ENCODE peak calls at places on chromosome 15, in nine cellular contexts. One of them, this sample, is unnamed.
A peak's percentile ranks its signal among the peaks of the same experiment; 100 is the strongest.

GRCh38 chr15:79815468-79815867 is 81.3 kb downstream of the MTHFS start:
- DNase-seq in upper lobe of right lung: no peak
- DNase-seq in neural progenitor cell: no peak
- DNase-seq in GM06990: no peak
- DNase-seq in BE2C: no peak
- DNase-seq in lower lobe of right lung: no peak
- DNase-seq in GM12865: no peak
- DNase-seq in hepatocyte: no peak
- DNase-seq in AG09309: no peak
- DNase-seq in this sample: no peak

GRCh38 chr15:40782609-40783227 is 12.9 kb downstream of the C15orf62 start:
- DNase-seq in upper lobe of right lung: peak; percentile 91
- DNase-seq in neural progenitor cell: peak; percentile 79
- DNase-seq in GM06990: peak; percentile 72
- DNase-seq in BE2C: peak; percentile 86
- DNase-seq in lower lobe of right lung: peak; percentile 85
- DNase-seq in GM12865: peak; percentile 86
- DNase-seq in hepatocyte: peak; percentile 86
- DNase-seq in AG09309: no peak
- DNase-seq in this sample: peak; percentile 87

GRCh38 chr15:90749754-90750153 is 32.6 kb downstream of the BLM start:
- DNase-seq in upper lobe of right lung: no peak
- DNase-seq in neural progenitor cell: no peak
- DNase-seq in GM06990: peak; percentile 36
- DNase-seq in BE2C: no peak
- DNase-seq in lower lobe of right lung: no peak
- DNase-seq in GM12865: peak; percentile 48
- DNase-seq in hepatocyte: no peak
- DNase-seq in AG09309: no peak
- DNase-seq in this sample: peak; percentile 18

GRCh38 chr15:74399511-74400312 is 32.3 kb upstream of the CYP11A1 start:
- DNase-seq in upper lobe of right lung: no peak
- DNase-seq in neural progenitor cell: no peak
- DNase-seq in GM06990: peak; percentile 80
- DNase-seq in BE2C: no peak
- DNase-seq in lower lobe of right lung: no peak
- DNase-seq in GM12865: peak; percentile 89
- DNase-seq in hepatocyte: no peak
- DNase-seq in AG09309: no peak
- DNase-seq in this sample: peak; percentile 89

GRCh38 chr15:63672775-63673174 is 75.6 kb downstream of the FBXL22 start:
- DNase-seq in upper lobe of right lung: no peak
- DNase-seq in neural progenitor cell: no peak
- DNase-seq in GM06990: no peak
- DNase-seq in BE2C: no peak
- DNase-seq in lower lobe of right lung: no peak
- DNase-seq in GM12865: no peak
- DNase-seq in hepatocyte: no peak
- DNase-seq in AG09309: no peak
- DNase-seq in this sample: no peak

GRCh38 chr15:96218623-96219465 is 111.7 kb upstream of the NR2F2 start:
- DNase-seq in upper lobe of right lung: no peak
- DNase-seq in neural progenitor cell: no peak
- DNase-seq in GM06990: no peak
- DNase-seq in BE2C: no peak
- DNase-seq in lower lobe of right lung: no peak
- DNase-seq in GM12865: no peak
- DNase-seq in hepatocyte: no peak
- DNase-seq in AG09309: no peak
- DNase-seq in this sample: no peak

GRCh38 chr15:28098766-28099554 is at the start of gene OCA2:
- DNase-seq in upper lobe of right lung: peak; percentile 89
- DNase-seq in neural progenitor cell: peak; percentile 91
- DNase-seq in GM06990: no peak
- DNase-seq in BE2C: peak; percentile 92
- DNase-seq in lower lobe of right lung: peak; percentile 79
- DNase-seq in GM12865: no peak
- DNase-seq in hepatocyte: peak; percentile 92
- DNase-seq in AG09309: no peak
- DNase-seq in this sample: peak; percentile 58

GRCh38 chr15:82647045-82647834 is at the start of gene CPEB1:
- DNase-seq in upper lobe of right lung: no peak
- DNase-seq in neural progenitor cell: peak; percentile 65
- DNase-seq in GM06990: peak; percentile 69
- DNase-seq in BE2C: peak; percentile 39
- DNase-seq in lower lobe of right lung: peak; percentile 51
- DNase-seq in GM12865: peak; percentile 42
- DNase-seq in hepatocyte: peak; percentile 68
- DNase-seq in AG09309: no peak
- DNase-seq in this sample: peak; percentile 55

GRCh38 chr15:55770808-55771207 is 27.9 kb upstream of the PRTG start:
- DNase-seq in upper lobe of right lung: no peak
- DNase-seq in neural progenitor cell: no peak
- DNase-seq in GM06990: no peak
- DNase-seq in BE2C: peak; percentile 34
- DNase-seq in lower lobe of right lung: no peak
- DNase-seq in GM12865: no peak
- DNase-seq in hepatocyte: peak; percentile 23
- DNase-seq in AG09309: no peak
- DNase-seq in this sample: no peak

GRCh38 chr15:72199721-72200212 is 2.2 kb upstream of the GRAMD2A start:
- DNase-seq in upper lobe of right lung: peak; percentile 82
- DNase-seq in neural progenitor cell: peak; percentile 69
- DNase-seq in GM06990: peak; percentile 38
- DNase-seq in BE2C: peak; percentile 79
- DNase-seq in lower lobe of right lung: peak; percentile 80
- DNase-seq in GM12865: peak; percentile 83
- DNase-seq in hepatocyte: peak; percentile 85
- DNase-seq in AG09309: peak; percentile 27
- DNase-seq in this sample: peak; percentile 82

GRCh38 chr15:101187820-101188516 is 63.9 kb downstream of the CHSY1 start:
- DNase-seq in upper lobe of right lung: no peak
- DNase-seq in neural progenitor cell: no peak
- DNase-seq in GM06990: no peak
- DNase-seq in BE2C: no peak
- DNase-seq in lower lobe of right lung: no peak
- DNase-seq in GM12865: peak; percentile 52
- DNase-seq in hepatocyte: peak; percentile 53
- DNase-seq in AG09309: peak; percentile 94
- DNase-seq in this sample: no peak

GRCh38 chr15:75578206-75578947 is 738 bp downstream of the PTPN9 start:
- DNase-seq in upper lobe of right lung: peak; percentile 74
- DNase-seq in neural progenitor cell: peak; percentile 70
- DNase-seq in GM06990: peak; percentile 74
- DNase-seq in BE2C: peak; percentile 34
- DNase-seq in lower lobe of right lung: peak; percentile 62
- DNase-seq in GM12865: peak; percentile 63
- DNase-seq in hepatocyte: peak; percentile 65
- DNase-seq in AG09309: no peak
- DNase-seq in this sample: peak; percentile 15

GRCh38 chr15:25333049-25333448 is 105.8 kb downstream of the UBE3A start:
- DNase-seq in upper lobe of right lung: no peak
- DNase-seq in neural progenitor cell: no peak
- DNase-seq in GM06990: no peak
- DNase-seq in BE2C: no peak
- DNase-seq in lower lobe of right lung: no peak
- DNase-seq in GM12865: no peak
- DNase-seq in hepatocyte: no peak
- DNase-seq in AG09309: no peak
- DNase-seq in this sample: no peak

GRCh38 chr15:78272326-78272725 is 8.0 kb downstream of the DNAJA4 start:
- DNase-seq in upper lobe of right lung: no peak
- DNase-seq in neural progenitor cell: no peak
- DNase-seq in GM06990: no peak
- DNase-seq in BE2C: no peak
- DNase-seq in lower lobe of right lung: no peak
- DNase-seq in GM12865: no peak
- DNase-seq in hepatocyte: no peak
- DNase-seq in AG09309: no peak
- DNase-seq in this sample: no peak

GRCh38 chr15:67137951-67138935 is 72.8 kb downstream of the SMAD3 start:
- DNase-seq in upper lobe of right lung: no peak
- DNase-seq in neural progenitor cell: peak; percentile 45
- DNase-seq in GM06990: no peak
- DNase-seq in BE2C: no peak
- DNase-seq in lower lobe of right lung: no peak
- DNase-seq in GM12865: no peak
- DNase-seq in hepatocyte: no peak
- DNase-seq in AG09309: no peak
- DNase-seq in this sample: no peak

GRCh38 chr15:101458908-101459578 is 30.5 kb downstream of the PCSK6 start:
- DNase-seq in upper lobe of right lung: no peak
- DNase-seq in neural progenitor cell: no peak
- DNase-seq in GM06990: no peak
- DNase-seq in BE2C: no peak
- DNase-seq in lower lobe of right lung: no peak
- DNase-seq in GM12865: no peak
- DNase-seq in hepatocyte: no peak
- DNase-seq in AG09309: no peak
- DNase-seq in this sample: no peak

DNA sequence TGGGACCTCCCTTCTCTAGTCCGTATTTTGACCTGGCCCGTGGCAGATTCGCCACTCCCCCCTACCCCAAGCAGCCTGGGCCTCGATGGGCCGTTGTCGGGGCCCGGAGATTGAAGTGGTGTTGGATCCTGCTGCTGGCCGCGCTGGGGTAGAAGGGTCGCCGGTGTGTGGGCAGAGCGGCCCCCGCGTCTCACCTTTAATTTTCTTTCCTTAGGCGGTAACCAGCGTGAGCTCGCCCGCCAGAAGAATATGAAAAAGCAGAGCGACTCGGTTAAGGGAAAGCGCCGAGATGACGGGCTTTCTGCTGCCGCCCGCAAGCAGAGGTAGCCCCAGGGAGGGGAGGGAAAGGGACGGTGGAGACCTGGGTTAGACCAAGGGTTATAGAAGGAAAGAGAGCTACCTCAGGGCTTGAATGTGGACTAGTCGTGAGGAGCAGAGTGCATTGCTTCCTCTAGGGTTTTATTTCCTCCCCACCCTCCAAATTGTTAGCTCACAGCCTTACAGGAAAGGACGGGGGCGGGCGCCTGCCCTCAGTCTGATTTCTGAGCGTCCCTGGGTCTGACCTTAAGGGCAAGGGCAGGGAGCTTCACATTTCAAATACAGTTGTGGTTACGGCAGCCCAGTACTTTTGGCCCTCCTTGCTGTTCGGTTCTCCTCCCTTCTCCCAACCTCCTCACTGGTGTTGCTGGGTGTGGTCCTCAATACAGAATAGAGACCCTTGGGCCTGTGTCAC is 807 bp downstream of the SERF2 start:
- DNase-seq in upper lobe of right lung: peak; percentile 80
- DNase-seq in neural progenitor cell: peak; percentile 33
- DNase-seq in GM06990: no peak
- DNase-seq in BE2C: no peak
- DNase-seq in lower lobe of right lung: peak; percentile 67
- DNase-seq in GM12865: peak; percentile 49
- DNase-seq in hepatocyte: peak; percentile 44
- DNase-seq in AG09309: no peak
- DNase-seq in this sample: peak; percentile 76
- TF ChIP-seq CTCF in upper lobe of right lung: no peak
- TF ChIP-seq CTCF in neural progenitor cell: no peak
- TF ChIP-seq CTCF in GM06990: no peak
- TF ChIP-seq CTCF in BE2C: no peak
- TF ChIP-seq CTCF in lower lobe of right lung: no peak
- TF ChIP-seq CTCF in GM12865: no peak
- TF ChIP-seq CTCF in hepatocyte: no peak
- TF ChIP-seq CTCF in AG09309: peak; percentile 25
- TF ChIP-seq CTCF in this sample: no peak

GRCh38 chr15:29364429-29365078 is 94.9 kb upstream of the NSMCE3 start:
- DNase-seq in upper lobe of right lung: no peak
- DNase-seq in neural progenitor cell: peak; percentile 34
- DNase-seq in GM06990: no peak
- DNase-seq in BE2C: no peak
- DNase-seq in lower lobe of right lung: no peak
- DNase-seq in GM12865: peak; percentile 49
- DNase-seq in hepatocyte: no peak
- DNase-seq in AG09309: peak; percentile 32
- DNase-seq in this sample: no peak
- TF ChIP-seq CTCF in upper lobe of right lung: no peak
- TF ChIP-seq CTCF in neural progenitor cell: peak; percentile 37
- TF ChIP-seq CTCF in GM06990: no peak
- TF ChIP-seq CTCF in BE2C: peak; percentile 19
- TF ChIP-seq CTCF in lower lobe of right lung: no peak
- TF ChIP-seq CTCF in GM12865: peak; percentile 38
- TF ChIP-seq CTCF in hepatocyte: peak; percentile 25
- TF ChIP-seq CTCF in AG09309: peak; percentile 12
- TF ChIP-seq CTCF in this sample: no peak

GRCh38 chr15:92883643-92884458 is 16.3 kb upstream of the CHD2 start:
- DNase-seq in upper lobe of right lung: no peak
- DNase-seq in neural progenitor cell: no peak
- DNase-seq in GM06990: no peak
- DNase-seq in BE2C: no peak
- DNase-seq in lower lobe of right lung: no peak
- DNase-seq in GM12865: peak; percentile 59
- DNase-seq in hepatocyte: peak; percentile 32
- DNase-seq in AG09309: no peak
- DNase-seq in this sample: peak; percentile 25
- TF ChIP-seq CTCF in upper lobe of right lung: no peak
- TF ChIP-seq CTCF in neural progenitor cell: no peak
- TF ChIP-seq CTCF in GM06990: no peak
- TF ChIP-seq CTCF in BE2C: no peak
- TF ChIP-seq CTCF in lower lobe of right lung: no peak
- TF ChIP-seq CTCF in GM12865: no peak
- TF ChIP-seq CTCF in hepatocyte: no peak
- TF ChIP-seq CTCF in AG09309: no peak
- TF ChIP-seq CTCF in this sample: no peak

GRCh38 chr15:65085990-65086679 is 9.6 kb downstream of the KBTBD13 start:
- DNase-seq in upper lobe of right lung: no peak
- DNase-seq in neural progenitor cell: peak; percentile 71
- DNase-seq in GM06990: no peak
- DNase-seq in BE2C: peak; percentile 67
- DNase-seq in lower lobe of right lung: peak; percentile 41
- DNase-seq in GM12865: peak; percentile 40
- DNase-seq in hepatocyte: peak; percentile 8
- DNase-seq in AG09309: no peak
- DNase-seq in this sample: peak; percentile 51

GRCh38 chr15:65084500-65085206 is 8.1 kb downstream of the KBTBD13 start:
- DNase-seq in upper lobe of right lung: peak; percentile 38
- DNase-seq in neural progenitor cell: no peak
- DNase-seq in GM06990: no peak
- DNase-seq in BE2C: no peak
- DNase-seq in lower lobe of right lung: peak; percentile 19
- DNase-seq in GM12865: no peak
- DNase-seq in hepatocyte: no peak
- DNase-seq in AG09309: no peak
- DNase-seq in this sample: no peak

GRCh38 chr15:65086680-65087111 is 10.2 kb downstream of the KBTBD13 start:
- DNase-seq in upper lobe of right lung: peak; percentile 51
- DNase-seq in neural progenitor cell: no peak
- DNase-seq in GM06990: no peak
- DNase-seq in BE2C: peak; percentile 55
- DNase-seq in lower lobe of right lung: peak; percentile 29
- DNase-seq in GM12865: no peak
- DNase-seq in hepatocyte: peak; percentile 5
- DNase-seq in AG09309: no peak
- DNase-seq in this sample: peak; percentile 14

GRCh38 chr15:65083262-65083701 is 6.7 kb downstream of the KBTBD13 start:
- DNase-seq in upper lobe of right lung: peak; percentile 51
- DNase-seq in neural progenitor cell: peak; percentile 92
- DNase-seq in GM06990: no peak
- DNase-seq in BE2C: no peak
- DNase-seq in lower lobe of right lung: peak; percentile 23
- DNase-seq in GM12865: no peak
- DNase-seq in hepatocyte: no peak
- DNase-seq in AG09309: no peak
- DNase-seq in this sample: no peak

GRCh38 chr15:65085207-65085753 is 8.7 kb downstream of the KBTBD13 start:
- DNase-seq in upper lobe of right lung: peak; percentile 68
- DNase-seq in neural progenitor cell: no peak
- DNase-seq in GM06990: no peak
- DNase-seq in BE2C: no peak
- DNase-seq in lower lobe of right lung: peak; percentile 56
- DNase-seq in GM12865: no peak
- DNase-seq in hepatocyte: no peak
- DNase-seq in AG09309: no peak
- DNase-seq in this sample: no peak
- TF ChIP-seq CTCF in upper lobe of right lung: no peak
- TF ChIP-seq CTCF in neural progenitor cell: no peak
- TF ChIP-seq CTCF in GM06990: no peak
- TF ChIP-seq CTCF in BE2C: no peak
- TF ChIP-seq CTCF in lower lobe of right lung: no peak
- TF ChIP-seq CTCF in GM12865: no peak
- TF ChIP-seq CTCF in hepatocyte: no peak
- TF ChIP-seq CTCF in AG09309: no peak
- TF ChIP-seq CTCF in this sample: no peak